ENCODE peak calls at places on chromosomes 13 and 19, in eight cellular contexts. P is IMR-90, V is NT2/D1, Y is PC-3, R is H1, B is adipocyte, M is HCT116, J is mesendoderm. Q is an unnamed sample.
A peak's percentile ranks its signal among the peaks of the same experiment; 100 is the strongest.

GRCh38 chr13:32746474-32746873 is 160.2 kb downstream of the PDS5B start:
- DNase-seq in P (no peak), Y (no peak), J (no peak), B (peak; percentile 11), R (no peak), M (no peak), V (no peak), Q (no peak)

GRCh38 chr13:20405691-20406090 is 120.0 kb downstream of the CRYL1 start:
- DNase-seq in V (no peak), R (no peak), Y (no peak), B (no peak), M (no peak), J (peak; percentile 70), P (no peak), Q (no peak)

GRCh38 chr19:47257411-47258169 is 1.3 kb downstream of the CCDC9 start:
- DNase-seq in Y (no peak), P (no peak), R (no peak), J (peak; percentile 88), B (peak; percentile 45), M (no peak), V (no peak), Q (peak; percentile 80)

GRCh38 chr13:36819811-36820140 is 754 bp downstream of the RFXAP start:
- DNase-seq in V (no peak), Y (peak; percentile 21), M (no peak), B (peak; percentile 55), J (peak; percentile 56), P (peak; percentile 36), R (no peak), Q (no peak)

GRCh38 chr13:99162543-99162942 is 38.1 kb upstream of the UBAC2 start:
- DNase-seq in J (no peak), M (no peak), B (no peak), R (no peak), Y (no peak), V (no peak), P (no peak), Q (no peak)

GRCh38 chr19:11330103-11330502 is 9.4 kb downstream of the RAB3D start:
- DNase-seq in P (no peak), V (no peak), B (no peak), J (no peak), M (no peak), R (no peak), Y (no peak), Q (no peak)

GRCh38 chr19:50248826-50249225 is 45.4 kb downstream of the MYH14 start:
- DNase-seq in M (no peak), R (no peak), V (no peak), J (no peak), Y (no peak), B (no peak), P (no peak), Q (no peak)

GRCh38 chr19:5406816-5407215 is 48.4 kb upstream of the ZNRF4 start:
- DNase-seq in V (no peak), J (no peak), R (no peak), P (no peak), B (no peak), Y (no peak), M (no peak), Q (no peak)

GRCh38 chr13:52414051-52414450 is 8.1 kb upstream of the THSD1 start:
- DNase-seq in P (no peak), R (no peak), V (no peak), Y (no peak), B (no peak), J (no peak), M (no peak), Q (no peak)

GRCh38 chr13:104318121-104318520 is 1251.9 kb upstream of the SLC10A2 start:
- DNase-seq in R (no peak), V (no peak), J (no peak), Y (peak; percentile 38), P (peak; percentile 49), M (peak; percentile 4), B (peak; percentile 64), Q (no peak)

GRCh38 chr13:73576291-73576690 is 517.5 kb downstream of the KLF5 start:
- DNase-seq in R (no peak), P (no peak), Y (no peak), V (no peak), J (no peak), B (no peak), M (no peak), Q (no peak)

GRCh38 chr13:50016421-50016820 is 1.2 kb downstream of the KCNRG start:
- DNase-seq in P (peak; percentile 83), J (no peak), B (peak; percentile 72), R (no peak), M (no peak), V (no peak), Y (no peak), Q (no peak)

GRCh38 chr19:11130824-11131455 is 24.6 kb downstream of the SPC24 start:
- DNase-seq in M (peak; percentile 35), V (peak; percentile 68), B (peak; percentile 78), R (no peak), J (peak; percentile 94), Y (peak; percentile 87), P (peak; percentile 73), Q (peak; percentile 90)

GRCh38 chr19:39128511-39129079 is 3.0 kb downstream of the PAK4 start:
- DNase-seq in M (no peak), V (no peak), J (no peak), P (no peak), B (peak; percentile 39), Y (no peak), R (no peak), Q (no peak)
- H3K4me1 ChIP-seq in M (peaks cover 7% of the 10 kb centered on the region), V (peaks cover 23% of the 10 kb centered on the region), J (peaks cover 13% of the 10 kb centered on the region), P (peaks cover 10% of the 10 kb centered on the region), B (peaks cover 35% of the 10 kb centered on the region), Y (peaks cover 7% of the 10 kb centered on the region), R (peaks cover 22% of the 10 kb centered on the region), Q (peaks cover 28% of the 10 kb centered on the region)

DNA sequence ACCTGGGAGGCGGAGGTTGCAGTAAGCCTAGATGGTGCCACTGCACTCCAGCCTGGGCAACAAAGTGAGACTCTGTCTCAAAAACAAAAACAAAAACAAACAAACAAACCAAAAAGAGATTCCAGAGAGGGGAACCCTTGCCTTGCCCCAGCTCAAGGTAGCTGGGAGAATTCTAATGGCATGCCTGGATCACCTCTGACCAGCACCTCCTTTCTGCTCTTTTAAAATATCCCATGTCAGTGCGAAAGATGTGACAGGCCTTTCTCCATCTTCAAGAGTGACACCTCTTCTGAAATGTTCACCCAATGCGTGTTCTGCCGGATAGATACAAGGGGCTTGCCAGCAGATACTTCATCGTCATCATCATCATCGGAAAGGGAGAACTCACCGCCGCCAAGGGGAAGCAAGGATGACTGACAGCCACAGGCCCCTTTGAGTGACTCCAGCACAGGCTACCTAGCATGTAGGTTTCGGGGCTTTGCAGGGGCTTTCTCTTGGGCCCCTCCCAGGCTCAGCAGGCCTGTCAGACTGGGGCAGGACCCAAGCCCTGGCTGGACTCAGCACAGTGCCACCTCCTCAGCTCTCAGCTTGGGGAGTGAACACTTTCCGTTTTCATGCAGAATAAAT is 18.9 kb upstream of the LRP3 start:
- DNase-seq in B (no peak), M (no peak), P (no peak), Y (no peak), J (no peak), V (no peak), R (no peak), Q (no peak)
- H3K9ac ChIP-seq in B (peak overlapping the region; percentile 97), M (peak overlapping the region; percentile 85), P (no peak overlapping the region), Y (no peak overlapping the region), J (no peak overlapping the region), V (peak overlapping the region; percentile 97), R (no peak overlapping the region), Q (no peak overlapping the region)

GRCh38 chr13:22002893-22003292 is 332.0 kb downstream of the FGF9 start:
- DNase-seq in J (no peak), B (no peak), M (no peak), R (no peak), V (no peak), P (no peak), Y (no peak), Q (no peak)
- H3K4me3 ChIP-seq in J (no peak overlapping the region), B (no peak overlapping the region), M (no peak overlapping the region), R (no peak overlapping the region), V (no peak overlapping the region), P (no peak overlapping the region), Y (no peak overlapping the region), Q (no peak overlapping the region)

GRCh38 chr13:112887151-112887550 is 81.9 kb upstream of the MCF2L start:
- DNase-seq in V (no peak), J (no peak), Y (no peak), B (no peak), P (no peak), M (no peak), R (no peak), Q (peak; percentile 62)

GRCh38 chr13:112887557-112887991 is 81.4 kb upstream of the MCF2L start:
- DNase-seq in R (no peak), P (no peak), M (no peak), V (no peak), Y (no peak), J (no peak), B (no peak), Q (peak; percentile 57)

GRCh38 chr13:112889351-112890290 is 79.4 kb upstream of the MCF2L start:
- DNase-seq in V (no peak), M (no peak), R (no peak), Y (no peak), B (no peak), J (no peak), P (no peak), Q (peak; percentile 67)

GRCh38 chr13:112890316-112891131 is 78.5 kb upstream of the MCF2L start:
- DNase-seq in R (no peak), V (no peak), J (no peak), B (no peak), M (no peak), P (no peak), Y (no peak), Q (peak; percentile 48)

GRCh38 chr13:112888238-112889111 is 80.5 kb upstream of the MCF2L start:
- DNase-seq in P (no peak), B (no peak), M (no peak), R (no peak), J (no peak), V (no peak), Y (no peak), Q (peak; percentile 70)
- H3K4me1 ChIP-seq in P (peaks cover 3% of the 10 kb centered on the region), B (peaks cover 4% of the 10 kb centered on the region), M (peaks cover 3% of the 10 kb centered on the region), R (peaks cover 30% of the 10 kb centered on the region), J (peaks cover 7% of the 10 kb centered on the region), V (peaks cover 18% of the 10 kb centered on the region), Y (peaks cover 6% of the 10 kb centered on the region), Q (peaks cover 26% of the 10 kb centered on the region)

GRCh38 chr19:51702754-51703654 is 9.9 kb downstream of the SPACA6 start:
- DNase-seq in R (peak; percentile 56), J (peak; percentile 91), V (no peak), P (no peak), B (no peak), M (no peak), Y (no peak), Q (peak; percentile 87)
- H3K9ac ChIP-seq in R (peak overlapping the region; percentile 77), J (peak overlapping the region; percentile 50), V (no peak overlapping the region), P (no peak overlapping the region), B (peak overlapping the region; percentile 100), M (peak overlapping the region; percentile 97), Y (no peak overlapping the region), Q (no peak overlapping the region)